ENCODE peak calls at places on chromosomes 11 and 22, in seven cellular contexts. One of them, this sample, is unnamed.

GRCh38 chr22:47293368-47294221 is 531.1 kb downstream of the TBC1D22A start:
- DNase-seq in HCT116: no peak
- DNase-seq in dorsolateral prefrontal cortex: no peak
- DNase-seq in colonic mucosa: no peak
- DNase-seq in SK-N-SH: no peak
- DNase-seq in tibial nerve: no peak
- DNase-seq in keratinocyte: no peak
- DNase-seq in this sample: no peak

GRCh38 chr11:290621-291231 is 1.8 kb downstream of the PGGHG start:
- DNase-seq in dorsolateral prefrontal cortex: no peak
- DNase-seq in keratinocyte: no peak
- DNase-seq in colonic mucosa: no peak
- DNase-seq in HCT116: no peak
- DNase-seq in SK-N-SH: no peak
- DNase-seq in tibial nerve: no peak
- DNase-seq in this sample: no peak

GRCh38 chr11:126083829-126084607 is 21.4 kb upstream of the CDON start:
- DNase-seq in SK-N-SH: peak; percentile 51
- DNase-seq in colonic mucosa: no peak
- DNase-seq in tibial nerve: no peak
- DNase-seq in keratinocyte: no peak
- DNase-seq in HCT116: no peak
- DNase-seq in dorsolateral prefrontal cortex: no peak
- DNase-seq in this sample: no peak

GRCh38 chr11:24496371-24496727 is 504 bp upstream of the LUZP2 start:
- DNase-seq in colonic mucosa: no peak
- DNase-seq in tibial nerve: no peak
- DNase-seq in SK-N-SH: no peak
- DNase-seq in HCT116: no peak
- DNase-seq in keratinocyte: no peak
- DNase-seq in dorsolateral prefrontal cortex: no peak
- DNase-seq in this sample: no peak

GRCh38 chr11:57427692-57428082 is 766 bp upstream of the SLC43A3 start:
- DNase-seq in tibial nerve: peak; percentile 87
- DNase-seq in colonic mucosa: peak; percentile 56
- DNase-seq in SK-N-SH: no peak
- DNase-seq in keratinocyte: no peak
- DNase-seq in dorsolateral prefrontal cortex: peak; percentile 27
- DNase-seq in HCT116: no peak
- DNase-seq in this sample: no peak

GRCh38 chr11:803467-803742 is 1.6 kb downstream of the PIDD1 start:
- DNase-seq in HCT116: no peak
- DNase-seq in SK-N-SH: no peak
- DNase-seq in keratinocyte: no peak
- DNase-seq in tibial nerve: no peak
- DNase-seq in colonic mucosa: no peak
- DNase-seq in dorsolateral prefrontal cortex: no peak
- DNase-seq in this sample: no peak

GRCh38 chr11:114183041-114183511 is 113.1 kb upstream of the NNMT start:
- DNase-seq in colonic mucosa: no peak
- DNase-seq in SK-N-SH: no peak
- DNase-seq in keratinocyte: no peak
- DNase-seq in tibial nerve: no peak
- DNase-seq in dorsolateral prefrontal cortex: no peak
- DNase-seq in HCT116: no peak
- DNase-seq in this sample: no peak

GRCh38 chr22:24289138-24289537 is 18.5 kb downstream of the SPECC1L start:
- DNase-seq in keratinocyte: no peak
- DNase-seq in SK-N-SH: no peak
- DNase-seq in tibial nerve: no peak
- DNase-seq in colonic mucosa: no peak
- DNase-seq in HCT116: no peak
- DNase-seq in dorsolateral prefrontal cortex: no peak
- DNase-seq in this sample: no peak

GRCh38 chr11:35192347-35192746 is 53.4 kb downstream of the CD44 start:
- DNase-seq in HCT116: no peak
- DNase-seq in tibial nerve: peak; percentile 35
- DNase-seq in dorsolateral prefrontal cortex: no peak
- DNase-seq in SK-N-SH: peak; percentile 3
- DNase-seq in colonic mucosa: peak; percentile 55
- DNase-seq in keratinocyte: no peak
- DNase-seq in this sample: peak; percentile 82

DNA sequence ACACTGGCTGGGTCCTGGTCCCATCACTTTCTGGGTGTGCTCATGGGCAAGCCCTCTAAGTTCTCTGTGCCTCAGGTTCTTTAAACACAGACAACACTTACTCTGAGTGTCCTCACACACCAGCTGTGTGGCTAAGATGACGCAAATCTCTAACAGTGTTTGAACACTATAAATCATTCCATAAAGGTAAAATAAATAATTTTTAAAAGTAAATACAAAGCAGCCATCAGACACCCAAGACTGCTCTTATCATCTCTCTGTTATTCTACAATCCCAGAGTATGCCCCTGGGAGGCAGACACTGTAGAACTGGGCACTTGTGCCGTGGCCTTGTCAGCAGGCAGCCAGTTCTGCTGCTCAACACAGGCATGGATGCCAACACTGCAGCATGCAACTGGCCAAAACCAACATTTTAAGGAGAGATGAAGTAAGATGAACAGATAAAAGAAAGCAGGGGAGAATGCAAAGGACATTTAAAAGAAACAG is 56.8 kb downstream of the RPL27A start:
- DNase-seq in colonic mucosa: no peak
- DNase-seq in dorsolateral prefrontal cortex: no peak
- DNase-seq in HCT116: no peak
- DNase-seq in SK-N-SH: no peak
- DNase-seq in tibial nerve: no peak
- DNase-seq in keratinocyte: no peak
- DNase-seq in this sample: no peak
- H3K27ac ChIP-seq in colonic mucosa: no peak overlapping the region
- H3K27ac ChIP-seq in dorsolateral prefrontal cortex: no peak overlapping the region
- H3K27ac ChIP-seq in HCT116: no peak overlapping the region
- H3K27ac ChIP-seq in SK-N-SH: no peak overlapping the region
- H3K27ac ChIP-seq in tibial nerve: no peak overlapping the region
- H3K27ac ChIP-seq in keratinocyte: no peak overlapping the region
- H3K27ac ChIP-seq in this sample: no peak overlapping the region

GRCh38 chr22:27513021-27513420 is 288.5 kb downstream of the MN1 start:
- DNase-seq in dorsolateral prefrontal cortex: no peak
- DNase-seq in keratinocyte: no peak
- DNase-seq in SK-N-SH: no peak
- DNase-seq in colonic mucosa: no peak
- DNase-seq in HCT116: no peak
- DNase-seq in tibial nerve: no peak
- DNase-seq in this sample: no peak

GRCh38 chr22:27512283-27512761 is 289.2 kb downstream of the MN1 start:
- DNase-seq in dorsolateral prefrontal cortex: no peak
- DNase-seq in HCT116: no peak
- DNase-seq in tibial nerve: peak; percentile 59
- DNase-seq in keratinocyte: peak; percentile 97
- DNase-seq in colonic mucosa: peak; percentile 39
- DNase-seq in SK-N-SH: no peak
- DNase-seq in this sample: peak; percentile 68

GRCh38 chr22:27517361-27517760 is 284.2 kb downstream of the MN1 start:
- DNase-seq in keratinocyte: no peak
- DNase-seq in colonic mucosa: no peak
- DNase-seq in HCT116: no peak
- DNase-seq in SK-N-SH: no peak
- DNase-seq in dorsolateral prefrontal cortex: no peak
- DNase-seq in tibial nerve: no peak
- DNase-seq in this sample: no peak

GRCh38 chr22:27514612-27515011 is 286.9 kb downstream of the MN1 start:
- DNase-seq in tibial nerve: no peak
- DNase-seq in keratinocyte: no peak
- DNase-seq in HCT116: no peak
- DNase-seq in colonic mucosa: no peak
- DNase-seq in dorsolateral prefrontal cortex: no peak
- DNase-seq in SK-N-SH: no peak
- DNase-seq in this sample: no peak

GRCh38 chr22:27515091-27515523 is 286.4 kb downstream of the MN1 start:
- DNase-seq in HCT116: no peak
- DNase-seq in keratinocyte: no peak
- DNase-seq in colonic mucosa: no peak
- DNase-seq in SK-N-SH: no peak
- DNase-seq in tibial nerve: peak; percentile 21
- DNase-seq in dorsolateral prefrontal cortex: no peak
- DNase-seq in this sample: no peak
- H3K27ac ChIP-seq in HCT116: no peak overlapping the region
- H3K27ac ChIP-seq in keratinocyte: no peak overlapping the region
- H3K27ac ChIP-seq in colonic mucosa: no peak overlapping the region
- H3K27ac ChIP-seq in SK-N-SH: no peak overlapping the region
- H3K27ac ChIP-seq in tibial nerve: no peak overlapping the region
- H3K27ac ChIP-seq in dorsolateral prefrontal cortex: peak overlapping the region; percentile 21
- H3K27ac ChIP-seq in this sample: no peak overlapping the region

GRCh38 chr11:66337103-66337899 is 1.1 kb upstream of the RIN1 start:
- DNase-seq in HCT116: no peak
- DNase-seq in tibial nerve: no peak
- DNase-seq in keratinocyte: no peak
- DNase-seq in dorsolateral prefrontal cortex: no peak
- DNase-seq in colonic mucosa: no peak
- DNase-seq in SK-N-SH: peak; percentile 75
- DNase-seq in this sample: no peak

GRCh38 chr11:66334605-66335442 is 1.4 kb downstream of the RIN1 start:
- DNase-seq in keratinocyte: no peak
- DNase-seq in colonic mucosa: no peak
- DNase-seq in HCT116: no peak
- DNase-seq in dorsolateral prefrontal cortex: peak; percentile 50
- DNase-seq in SK-N-SH: peak; percentile 37
- DNase-seq in tibial nerve: no peak
- DNase-seq in this sample: no peak

GRCh38 chr11:66333896-66334604 is 2.2 kb downstream of the RIN1 start:
- DNase-seq in HCT116: no peak
- DNase-seq in colonic mucosa: no peak
- DNase-seq in tibial nerve: no peak
- DNase-seq in SK-N-SH: peak; percentile 16
- DNase-seq in keratinocyte: no peak
- DNase-seq in dorsolateral prefrontal cortex: peak; percentile 28
- DNase-seq in this sample: no peak

GRCh38 chr11:66336234-66337102 is at the start of gene RIN1:
- DNase-seq in colonic mucosa: peak; percentile 81
- DNase-seq in tibial nerve: no peak
- DNase-seq in HCT116: peak; percentile 82
- DNase-seq in keratinocyte: peak; percentile 87
- DNase-seq in SK-N-SH: peak; percentile 94
- DNase-seq in dorsolateral prefrontal cortex: peak; percentile 73
- DNase-seq in this sample: peak; percentile 66

GRCh38 chr11:66335531-66336233 is 552 bp downstream of the RIN1 start:
- DNase-seq in keratinocyte: no peak
- DNase-seq in dorsolateral prefrontal cortex: peak; percentile 32
- DNase-seq in SK-N-SH: peak; percentile 81
- DNase-seq in colonic mucosa: no peak
- DNase-seq in HCT116: no peak
- DNase-seq in tibial nerve: no peak
- DNase-seq in this sample: no peak
- H3K27ac ChIP-seq in keratinocyte: peak overlapping the region; percentile 97
- H3K27ac ChIP-seq in dorsolateral prefrontal cortex: peak overlapping the region; percentile 75
- H3K27ac ChIP-seq in SK-N-SH: peak overlapping the region; percentile 94
- H3K27ac ChIP-seq in colonic mucosa: peak overlapping the region; percentile 80
- H3K27ac ChIP-seq in HCT116: peak overlapping the region; percentile 89
- H3K27ac ChIP-seq in tibial nerve: peak overlapping the region; percentile 69
- H3K27ac ChIP-seq in this sample: peak overlapping the region; percentile 91

DNA sequence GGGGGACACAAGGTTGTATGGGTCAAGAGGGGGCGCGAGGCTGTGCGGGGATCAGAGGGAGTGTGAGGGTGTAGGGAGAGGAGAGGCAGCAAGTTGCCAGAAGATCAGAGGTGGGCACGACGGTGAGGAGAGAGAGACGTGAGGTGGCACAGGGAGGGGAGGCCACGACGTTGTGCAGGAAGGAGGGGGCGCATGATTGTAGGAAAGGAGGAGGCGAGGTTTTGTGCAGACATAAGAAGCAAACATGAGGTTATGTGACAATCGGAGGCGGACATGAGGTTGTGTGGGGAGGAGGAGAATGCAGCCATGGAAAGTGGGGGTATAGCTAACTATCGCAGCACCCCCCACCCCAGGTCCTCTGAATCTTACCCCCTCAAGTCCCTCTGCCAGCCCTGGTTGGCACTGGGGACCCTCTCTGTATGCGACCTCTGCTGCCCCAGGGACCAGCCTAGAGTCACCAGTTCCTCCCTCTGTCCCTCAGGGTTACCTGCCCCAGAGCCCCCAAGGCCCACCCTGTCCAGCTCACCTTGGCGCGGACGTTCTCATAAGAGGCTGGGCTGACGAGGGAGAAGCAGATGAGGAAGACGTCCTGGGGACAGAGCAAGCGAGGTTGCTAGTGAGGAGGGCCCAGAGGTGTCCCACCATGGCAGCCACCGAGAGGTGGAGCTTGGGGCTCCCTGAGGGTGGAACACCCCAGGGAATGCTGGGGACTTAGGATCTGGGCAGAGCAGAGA is 12.5 kb downstream of the RAC2 start:
- DNase-seq in SK-N-SH: peak; percentile 12
- DNase-seq in HCT116: no peak
- DNase-seq in dorsolateral prefrontal cortex: no peak
- DNase-seq in colonic mucosa: no peak
- DNase-seq in keratinocyte: no peak
- DNase-seq in tibial nerve: no peak
- DNase-seq in this sample: no peak
- H3K27ac ChIP-seq in SK-N-SH: no peak overlapping the region
- H3K27ac ChIP-seq in HCT116: no peak overlapping the region
- H3K27ac ChIP-seq in dorsolateral prefrontal cortex: no peak overlapping the region
- H3K27ac ChIP-seq in colonic mucosa: no peak overlapping the region
- H3K27ac ChIP-seq in keratinocyte: no peak overlapping the region
- H3K27ac ChIP-seq in tibial nerve: peak overlapping the region; percentile 45
- H3K27ac ChIP-seq in this sample: peak overlapping the region; percentile 3

This sample was measured in lung.